ENCODE peak calls at places on chromosomes 7 and 10, in nine cellular contexts. U is K562; R is CD8-positive, alpha-beta memory T cell; T is OCI-LY7; W is IMR-90; C is CD8-positive, alpha-beta T cell; F is spleen; P is left ventricle myocardium inferior; Y is psoas muscle. V is an unnamed sample.

GRCh38 chr7:31069880-31070555 is 17.9 kb downstream of the ADCYAP1R1 start:
- DNase-seq in C (no peak), U (no peak), W (no peak), F (peak; percentile 54), R (peak; percentile 24), Y (peak; percentile 30), P (peak; percentile 9), T (no peak), V (no peak)

GRCh38 chr7:801940-802364 is 30.3 kb upstream of the SUN1 start:
- DNase-seq in P (peak; percentile 40), F (peak; percentile 70), R (peak; percentile 18), T (no peak), Y (peak; percentile 73), U (no peak), W (no peak), C (no peak), V (no peak)

GRCh38 chr10:50846753-50847152 is 38.7 kb downstream of the A1CF start:
- DNase-seq in U (no peak), P (no peak), T (no peak), R (no peak), Y (no peak), W (peak; percentile 6), C (no peak), F (no peak), V (no peak)

GRCh38 chr7:153696242-153696641 is 356.0 kb upstream of the DPP6 start:
- DNase-seq in C (no peak), T (no peak), P (no peak), R (no peak), Y (no peak), U (no peak), W (no peak), F (no peak), V (no peak)

GRCh38 chr7:101816499-101817030 is 861 bp upstream of the CUX1 start:
- DNase-seq in P (peak; percentile 51), T (peak; percentile 60), W (peak; percentile 37), R (no peak), U (peak; percentile 77), Y (peak; percentile 81), F (peak; percentile 90), C (no peak), V (no peak)

GRCh38 chr7:26372738-26373137 is 81.1 kb downstream of the SNX10 start:
- DNase-seq in R (no peak), U (no peak), F (no peak), W (no peak), Y (no peak), T (no peak), P (no peak), C (no peak), V (no peak)

GRCh38 chr7:109246330-109247077 is 676.8 kb downstream of the DNAJB9 start:
- DNase-seq in T (no peak), C (no peak), U (no peak), P (no peak), W (no peak), R (no peak), Y (no peak), F (no peak), V (no peak)

GRCh38 chr7:42691030-42691639 is 220.7 kb downstream of the C7orf25 start:
- DNase-seq in P (no peak), F (no peak), R (no peak), T (peak; percentile 10), C (no peak), W (peak; percentile 39), U (peak; percentile 12), Y (no peak), V (no peak)

GRCh38 chr7:128431221-128431620 is 21.4 kb upstream of the IMPDH1 start:
- DNase-seq in W (no peak), F (no peak), P (no peak), Y (no peak), U (no peak), T (no peak), R (no peak), C (no peak), V (no peak)

GRCh38 chr7:137757146-137757925 is 89.4 kb downstream of the DGKI start:
- DNase-seq in T (no peak), Y (no peak), P (no peak), W (peak; percentile 77), R (no peak), C (no peak), F (no peak), U (no peak), V (no peak)

GRCh38 chr10:101030492-101031127 is 319 bp downstream of the PDZD7 start:
- DNase-seq in P (no peak), T (no peak), Y (no peak), U (no peak), F (no peak), R (no peak), W (no peak), C (no peak), V (no peak)

DNA sequence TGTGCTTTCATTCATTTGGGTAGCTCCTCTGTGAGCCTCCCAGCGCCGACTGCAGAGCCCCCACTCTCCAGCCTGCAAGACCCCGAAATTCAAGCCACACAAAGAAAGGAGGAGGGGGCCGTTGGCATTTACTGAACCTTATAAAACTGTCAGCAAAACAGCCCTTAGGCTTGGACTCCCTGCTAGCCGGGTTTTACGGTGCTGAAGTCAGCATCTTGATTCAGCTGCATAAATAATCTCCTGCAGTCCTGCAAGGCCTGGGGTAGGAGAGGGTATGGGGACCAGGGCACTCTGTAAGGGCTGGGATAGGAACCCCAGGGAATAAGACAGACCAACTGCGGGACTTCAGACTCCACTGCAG is 158.4 kb upstream of the PRKCQ start:
- DNase-seq in R (no peak), Y (no peak), U (no peak), F (no peak), W (peak; percentile 33), T (no peak), P (no peak), C (no peak), V (no peak)
- H3K4me3 ChIP-seq in R (no peak overlapping the region), Y (peak overlapping the region; percentile 63), U (no peak overlapping the region), F (no peak overlapping the region), W (no peak overlapping the region), T (no peak overlapping the region), P (peak overlapping the region; percentile 55), C (no peak overlapping the region), V (no peak overlapping the region)

GRCh38 chr7:82288769-82289535 is 154.6 kb downstream of the CACNA2D1 start:
- DNase-seq in Y (no peak), R (no peak), F (no peak), U (no peak), C (no peak), W (no peak), T (no peak), P (no peak), V (no peak)
- H3K4me1 ChIP-seq in Y (peaks cover 36% of the 10 kb centered on the region), R (no peaks in the 10 kb centered on the region), F (no peaks in the 10 kb centered on the region), U (no peaks in the 10 kb centered on the region), C (no peaks in the 10 kb centered on the region), W (peaks cover 3% of the 10 kb centered on the region), T (no peaks in the 10 kb centered on the region), P (peaks cover 42% of the 10 kb centered on the region), V (no peaks in the 10 kb centered on the region)

GRCh38 chr10:93478873-93479272 is 3.3 kb downstream of the MYOF start:
- DNase-seq in T (no peak), C (no peak), Y (no peak), R (no peak), F (no peak), W (no peak), P (no peak), U (no peak), V (no peak)
- H3K4me3 ChIP-seq in T (no peak overlapping the region), C (no peak overlapping the region), Y (no peak overlapping the region), R (no peak overlapping the region), F (no peak overlapping the region), W (peak overlapping the region; percentile 15), P (no peak overlapping the region), U (no peak overlapping the region), V (peak overlapping the region; percentile 76)

GRCh38 chr7:47550788-47551470 is 31.0 kb downstream of the TNS3 start:
- DNase-seq in F (peak; percentile 61), Y (peak; percentile 34), U (no peak), P (no peak), C (no peak), T (no peak), W (no peak), R (no peak), V (no peak)
- H3K4me1 ChIP-seq in F (peaks cover 66% of the 10 kb centered on the region), Y (no peaks in the 10 kb centered on the region), U (no peaks in the 10 kb centered on the region), P (peaks cover 31% of the 10 kb centered on the region), C (no peaks in the 10 kb centered on the region), T (peaks cover 10% of the 10 kb centered on the region), W (peaks cover 8% of the 10 kb centered on the region), R (no peaks in the 10 kb centered on the region), V (peaks cover 33% of the 10 kb centered on the region)

GRCh38 chr10:75430000-75430763 is 1.2 kb upstream of the LRMDA start:
- DNase-seq in R (no peak), T (peak; percentile 8), Y (peak; percentile 75), C (no peak), P (peak; percentile 67), F (peak; percentile 86), U (peak; percentile 71), W (no peak), V (no peak)
- H3K4me3 ChIP-seq in R (no peak overlapping the region), T (no peak overlapping the region), Y (no peak overlapping the region), C (no peak overlapping the region), P (peak overlapping the region; percentile 77), F (no peak overlapping the region), U (no peak overlapping the region), W (no peak overlapping the region), V (peak overlapping the region; percentile 5)

DNA sequence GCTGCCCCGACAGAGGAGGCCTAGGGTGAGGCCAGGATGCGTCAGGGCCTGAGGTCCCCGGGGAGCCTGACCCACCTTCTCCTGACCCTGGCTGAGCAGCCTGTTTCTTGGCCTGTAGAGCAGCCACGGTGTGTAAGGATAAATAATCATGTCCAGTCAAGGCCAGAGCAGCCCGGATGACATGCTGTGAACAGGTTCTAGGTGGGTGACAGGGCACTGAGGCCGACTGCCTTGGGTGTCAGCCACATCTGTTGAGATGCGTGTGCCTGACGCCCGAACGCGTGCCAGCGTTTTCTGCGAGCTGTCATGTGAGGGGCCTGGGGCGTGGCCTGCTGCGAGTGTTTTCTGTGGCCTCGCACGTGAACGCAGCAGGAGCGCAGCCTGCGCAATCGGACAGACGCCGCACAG is 118.3 kb downstream of the FAM53B start:
- DNase-seq in T (no peak), F (no peak), R (no peak), P (peak; percentile 53), C (no peak), U (no peak), Y (peak; percentile 93), W (no peak), V (no peak)
- H3K4me1 ChIP-seq in T (peaks cover 29% of the 10 kb centered on the region), F (peaks cover 100% of the 10 kb centered on the region), R (peaks cover 46% of the 10 kb centered on the region), P (peaks cover 100% of the 10 kb centered on the region), C (peaks cover 33% of the 10 kb centered on the region), U (peaks cover 13% of the 10 kb centered on the region), Y (peaks cover 85% of the 10 kb centered on the region), W (no peaks in the 10 kb centered on the region), V (peaks cover 53% of the 10 kb centered on the region)

GRCh38 chr7:2688409-2689342 is 674 bp downstream of the AMZ1 start:
- DNase-seq in W (no peak), R (no peak), C (no peak), F (peak; percentile 70), U (no peak), T (no peak), P (no peak), Y (no peak), V (no peak)
- H3K4me3 ChIP-seq in W (peak overlapping the region; percentile 17), R (no peak overlapping the region), C (no peak overlapping the region), F (no peak overlapping the region), U (no peak overlapping the region), T (no peak overlapping the region), P (peak overlapping the region; percentile 56), Y (peak overlapping the region; percentile 46), V (peak overlapping the region; percentile 68)